ENCODE peak calls at places on chromosomes 6 and 20, in five cellular contexts. K is WERI-Rb-1, U is coronary artery, C is fibroblast of pulmonary artery, O is GM10248. F is an unnamed sample.

GRCh38 chr6:37623666-37624065 is 74.0 kb downstream of the MDGA1 start:
- DNase-seq in K (no peak), C (no peak), U (no peak), O (no peak), F (no peak)

GRCh38 chr6:151807513-151808330 is at the start of gene ESR1:
- DNase-seq in U (no peak), K (peak), C (peak), O (no peak), F (peak)

GRCh38 chr20:59825944-59826759 is 107.3 kb downstream of the SYCP2 start:
- DNase-seq in U (peak), O (no peak), K (no peak), C (no peak), F (no peak)

GRCh38 chr6:166618866-166619761 is 7.9 kb downstream of the RPS6KA2 start:
- DNase-seq in O (no peak), C (peak), U (no peak), K (no peak), F (no peak)

GRCh38 chr6:42100029-42100901 is 42.2 kb downstream of the C6orf132 start:
- DNase-seq in C (peak), U (no peak), K (no peak), O (no peak), F (no peak)

GRCh38 chr6:54426995-54427394 is 118.8 kb downstream of the TINAG start:
- DNase-seq in K (no peak), C (no peak), U (no peak), O (no peak), F (no peak)

GRCh38 chr6:35642471-35643161 is 46.1 kb downstream of the FKBP5 start:
- DNase-seq in K (peak), U (no peak), O (no peak), C (peak), F (no peak)

GRCh38 chr6:41780623-41781301 is at the start of gene PRICKLE4:
- DNase-seq in C (peak), O (no peak), U (no peak), K (peak), F (no peak)

GRCh38 chr20:54219751-54220426 is 12.0 kb downstream of the PFDN4 start:
- DNase-seq in C (peak), K (no peak), U (no peak), O (no peak), F (no peak)

GRCh38 chr6:35497571-35498406 is 910 bp upstream of the TEAD3 start:
- DNase-seq in K (peak), O (peak), U (peak), C (peak), F (peak)

GRCh38 chr20:48621256-48622078 is 206.3 kb downstream of the PREX1 start:
- DNase-seq in K (no peak), U (no peak), O (peak), C (no peak), F (no peak)

GRCh38 chr6:112717401-112717800 is 370.3 kb downstream of the RFPL4B start:
- DNase-seq in K (no peak), O (no peak), U (no peak), C (peak), F (no peak)

GRCh38 chr6:54865091-54865631 is 18.6 kb downstream of the FAM83B start:
- DNase-seq in C (no peak), O (no peak), U (no peak), K (no peak), F (no peak)

GRCh38 chr20:3046677-3047462 is 1.0 kb downstream of the MRPS26 start:
- DNase-seq in K (peak), O (peak), U (no peak), C (peak), F (peak)

GRCh38 chr6:43887906-43888683 is 118.1 kb downstream of the VEGFA start:
- DNase-seq in U (no peak), O (no peak), C (no peak), K (peak), F (no peak)

GRCh38 chr20:35387334-35387733 is 24.4 kb downstream of the UQCC1 start:
- DNase-seq in U (no peak), C (peak), O (no peak), K (no peak), F (no peak)

GRCh38 chr6:50520862-50521261 is 192.5 kb upstream of the TFAP2D start:
- DNase-seq in O (no peak), K (no peak), C (no peak), U (no peak), F (no peak)

DNA sequence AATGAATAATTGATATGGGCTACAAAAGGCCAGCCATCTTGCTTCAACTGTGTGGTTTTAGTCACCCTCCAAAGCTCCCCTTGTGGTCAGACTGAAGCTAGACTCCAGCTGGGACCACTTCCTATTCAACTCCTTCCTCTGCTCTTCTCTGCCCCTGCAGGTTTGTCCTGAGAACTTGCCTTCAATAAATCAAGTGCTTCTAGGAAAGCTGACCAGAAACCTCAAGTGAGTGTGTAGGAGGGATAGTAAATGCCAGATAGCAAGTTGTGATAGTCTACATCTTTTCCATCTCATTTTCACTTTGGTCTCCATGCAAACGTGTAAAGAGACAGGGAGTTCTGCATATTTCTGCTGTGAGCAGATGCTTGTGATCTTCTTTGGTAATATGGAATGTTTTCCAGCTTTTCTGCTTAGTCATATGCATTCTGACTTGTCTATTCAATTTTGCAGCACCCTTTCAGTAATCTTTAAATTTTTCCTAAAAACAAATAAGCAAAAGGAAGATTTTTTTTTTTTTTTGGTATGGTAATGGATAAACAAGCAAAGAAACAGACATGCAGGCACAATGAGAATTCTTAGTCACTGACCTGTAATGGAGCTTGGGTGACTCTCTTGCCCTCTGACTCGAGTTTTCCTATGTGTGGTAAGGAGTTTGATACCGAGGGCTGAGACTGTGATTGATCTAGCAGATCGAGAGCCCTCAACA is 201.3 kb upstream of the BTBD3 start:
- DNase-seq in C (peak), U (no peak), K (peak), O (no peak), F (no peak)
- TF ChIP-seq CTCF in C (peak), U (no peak), K (peak), O (no peak), F (no peak)

GRCh38 chr6:23180504-23181293 is 611.3 kb downstream of the HDGFL1 start:
- DNase-seq in K (peak), C (peak), O (no peak), U (no peak), F (no peak)
- TF ChIP-seq CTCF in K (no peak), C (peak), O (no peak), U (no peak), F (no peak)

GRCh38 chr20:17345321-17345720 is 118.5 kb downstream of the PCSK2 start:
- DNase-seq in K (no peak), C (no peak), O (no peak), U (no peak), F (no peak)

GRCh38 chr20:17344775-17345174 is 117.9 kb downstream of the PCSK2 start:
- DNase-seq in C (no peak), O (no peak), K (no peak), U (no peak), F (no peak)

GRCh38 chr20:17343091-17343490 is 116.3 kb downstream of the PCSK2 start:
- DNase-seq in C (no peak), K (no peak), O (no peak), U (no peak), F (no peak)

GRCh38 chr20:17339000-17339399 is 112.2 kb downstream of the PCSK2 start:
- DNase-seq in C (no peak), U (no peak), K (no peak), O (no peak), F (no peak)

DNA sequence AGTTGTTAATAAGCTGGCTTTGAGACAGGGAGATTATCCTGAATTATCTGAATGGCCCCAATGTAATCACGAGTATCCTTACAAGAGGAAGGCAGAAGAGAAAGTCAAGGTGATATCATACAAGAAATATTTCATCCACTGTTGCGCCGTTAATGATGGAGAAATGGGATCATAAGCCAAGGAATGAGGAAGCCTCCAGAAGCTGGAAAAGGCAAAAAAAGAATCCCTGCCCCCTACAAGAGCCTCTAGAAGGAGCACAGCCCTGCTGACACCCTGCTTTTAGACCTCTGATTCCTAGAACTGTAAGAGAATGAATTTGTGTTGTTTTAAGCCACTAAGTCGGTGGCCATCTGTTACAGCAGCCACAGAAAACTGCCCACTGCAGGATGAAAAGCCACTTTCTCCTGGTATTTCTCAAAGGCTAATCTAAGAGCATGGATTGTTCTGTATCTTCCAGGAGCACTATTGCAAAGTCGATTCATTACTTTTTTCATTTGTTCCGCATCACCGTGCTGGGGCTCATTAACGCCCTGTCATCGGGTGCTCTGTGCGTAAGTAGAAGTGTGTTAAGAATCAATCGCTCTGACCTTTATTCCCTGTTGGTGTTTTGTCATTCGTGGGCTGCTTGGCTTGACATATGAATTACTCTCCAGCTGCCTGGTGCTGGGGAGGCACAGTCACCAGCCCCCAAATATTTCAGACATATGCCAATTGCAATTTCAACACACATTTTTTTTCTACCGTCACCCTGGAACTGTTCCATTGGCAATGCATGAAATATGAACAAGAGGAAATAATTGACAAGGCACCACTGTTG is 117.0 kb downstream of the PCSK2 start:
- DNase-seq in O (no peak), C (no peak), K (peak), U (no peak), F (no peak)
- TF ChIP-seq CTCF in O (no peak), C (no peak), K (no peak), U (no peak), F (no peak)

GRCh38 chr6:56771189-56771588 is 128.5 kb upstream of the DST start:
- DNase-seq in K (no peak), U (no peak), O (no peak), C (no peak), F (no peak)
- TF ChIP-seq CTCF in K (no peak), U (no peak), O (no peak), C (no peak), F (no peak)

DNA sequence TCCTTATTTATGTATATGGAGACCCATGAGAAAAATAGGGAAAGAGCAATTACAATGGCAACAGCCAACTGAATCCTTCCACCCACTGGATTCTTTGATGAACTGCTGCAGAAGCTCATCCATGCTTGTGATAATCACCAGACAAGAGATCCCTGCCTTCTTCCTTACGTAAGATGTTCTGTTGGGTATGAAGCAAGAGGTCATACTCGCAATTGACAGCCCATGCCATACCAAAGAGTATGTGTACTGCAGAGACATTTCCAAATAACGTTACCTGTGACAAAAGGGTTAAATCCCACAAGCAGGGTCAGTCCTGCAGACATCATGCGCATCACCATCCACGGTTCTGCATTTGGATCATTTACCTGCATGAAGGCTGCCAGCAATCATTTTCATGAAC is 27.8 kb downstream of the ELOVL5 start:
- DNase-seq in K (no peak), C (no peak), O (no peak), U (no peak), F (no peak)
- TF ChIP-seq CTCF in K (no peak), C (no peak), O (no peak), U (no peak), F (no peak)

GRCh38 chr6:139443226-139444112 is 69.0 kb upstream of the CITED2 start:
- DNase-seq in K (no peak), U (no peak), O (no peak), C (no peak), F (no peak)

GRCh38 chr6:139438775-139439174 is 64.3 kb upstream of the CITED2 start:
- DNase-seq in O (no peak), K (no peak), C (no peak), U (no peak), F (no peak)

GRCh38 chr6:139446104-139446715 is 71.8 kb upstream of the CITED2 start:
- DNase-seq in O (no peak), C (no peak), U (no peak), K (no peak), F (no peak)

GRCh38 chr6:139439278-139439813 is 64.9 kb upstream of the CITED2 start:
- DNase-seq in K (no peak), C (peak), O (no peak), U (no peak), F (no peak)

GRCh38 chr6:139442188-139442625 is 67.8 kb upstream of the CITED2 start:
- DNase-seq in U (no peak), K (no peak), O (no peak), C (no peak), F (no peak)
- TF ChIP-seq CTCF in U (no peak), K (no peak), O (no peak), C (no peak), F (no peak)

GRCh38 chr6:160162167-160162566 is 40.6 kb downstream of the SLC22A1 start:
- DNase-seq in U (no peak), K (no peak), C (no peak), O (no peak), F (no peak)
- TF ChIP-seq CTCF in U (no peak), K (no peak), C (no peak), O (no peak), F (no peak)

F was measured in GM13977.